ENCODE peak calls at places on chromosomes 1 and 21, in nine cellular contexts. Y is NCI-H774, J is hepatocyte, K is SIG-M5, M is LoVo, S is HS-5, D is GM12892, R is bronchial epithelial cell, U is kidney tubule cell. X is an unnamed sample.

GRCh38 chr1:100009458-100009857 is 39.7 kb downstream of the SLC35A3 start:
- DNase-seq in Y (no peak), S (peak), K (no peak), J (no peak), R (peak), M (no peak), U (peak), D (no peak), X (no peak)

GRCh38 chr1:55369474-55369873 is 154.3 kb upstream of the USP24 start:
- DNase-seq in Y (no peak), S (no peak), R (peak), D (no peak), U (no peak), K (no peak), J (no peak), M (no peak), X (no peak)

GRCh38 chr1:111274653-111275052 is 16.0 kb upstream of the CHIA start:
- DNase-seq in J (no peak), M (no peak), D (no peak), K (no peak), R (no peak), U (no peak), Y (no peak), S (no peak), X (no peak)

GRCh38 chr1:206062464-206062863 is 9.5 kb downstream of the RHEX start:
- DNase-seq in M (no peak), U (no peak), J (no peak), D (no peak), Y (no peak), K (no peak), R (no peak), S (no peak), X (no peak)

GRCh38 chr1:115365738-115366137 is 27.7 kb upstream of the NGF start:
- DNase-seq in J (no peak), M (no peak), R (no peak), U (no peak), S (no peak), Y (no peak), K (no peak), D (no peak), X (no peak)

GRCh38 chr1:9343269-9343668 is 50.6 kb downstream of the SPSB1 start:
- DNase-seq in U (no peak), Y (no peak), J (no peak), K (no peak), D (no peak), R (no peak), M (no peak), S (no peak), X (no peak)

GRCh38 chr1:40820911-40821693 is 37.5 kb downstream of the KCNQ4 start:
- DNase-seq in D (no peak), J (no peak), K (no peak), R (no peak), S (no peak), U (no peak), M (no peak), Y (peak), X (no peak)

GRCh38 chr1:235442788-235443429 is 61.3 kb downstream of the B3GALNT2 start:
- DNase-seq in J (no peak), S (peak), U (peak), D (no peak), Y (no peak), M (peak), K (no peak), R (peak), X (no peak)

GRCh38 chr1:172699695-172700094 is 40.8 kb downstream of the FASLG start:
- DNase-seq in U (no peak), S (no peak), D (no peak), R (no peak), M (no peak), K (no peak), J (no peak), Y (no peak), X (peak)

GRCh38 chr1:172556461-172556860 is 23.5 kb downstream of the SUCO start:
- DNase-seq in K (no peak), R (no peak), M (no peak), J (no peak), D (no peak), Y (no peak), S (no peak), U (no peak), X (no peak)

GRCh38 chr1:212721388-212722247 is 22.0 kb upstream of the BATF3 start:
- DNase-seq in U (peak), M (peak), S (peak), J (peak), Y (no peak), R (peak), K (no peak), D (no peak), X (peak)

GRCh38 chr1:59506952-59507351 is 210.1 kb downstream of the FGGY start:
- DNase-seq in D (no peak), S (no peak), K (peak), J (no peak), Y (no peak), R (peak), U (peak), M (no peak), X (no peak)

GRCh38 chr21:38333290-38334272 is 76.8 kb downstream of the KCNJ15 start:
- DNase-seq in K (no peak), Y (no peak), U (no peak), J (no peak), R (no peak), D (no peak), S (no peak), M (no peak), X (no peak)

GRCh38 chr1:230877139-230877923 is 9.0 kb upstream of the C1orf198 start:
- DNase-seq in U (no peak), K (no peak), D (no peak), R (peak), M (no peak), S (no peak), J (no peak), Y (no peak), X (no peak)

GRCh38 chr1:95028954-95029353 is 43.8 kb downstream of the ALG14 start:
- DNase-seq in S (no peak), J (no peak), U (no peak), K (no peak), D (no peak), M (no peak), R (no peak), Y (no peak), X (no peak)

GRCh38 chr1:110610084-110610483 is 3.9 kb upstream of the KCNA2 start:
- DNase-seq in U (no peak), K (no peak), D (no peak), J (no peak), Y (no peak), R (no peak), S (no peak), M (no peak), X (no peak)

GRCh38 chr1:59549903-59550302 is 253.0 kb downstream of the FGGY start:
- DNase-seq in M (no peak), D (no peak), S (no peak), R (peak), Y (no peak), J (peak), U (no peak), K (peak), X (no peak)

GRCh38 chr1:85465099-85465790 is at the start of gene DDAH1:
- DNase-seq in J (peak), U (peak), S (no peak), R (no peak), Y (peak), D (peak), K (no peak), M (peak), X (no peak)

GRCh38 chr1:41277371-41277994 is 35.4 kb upstream of the SCMH1 start:
- DNase-seq in U (peak), R (no peak), K (no peak), J (no peak), D (no peak), S (no peak), Y (no peak), M (no peak), X (no peak)

GRCh38 chr1:22217811-22218460 is 75.0 kb upstream of the WNT4 start:
- DNase-seq in R (no peak), U (no peak), Y (no peak), K (no peak), M (no peak), J (no peak), S (no peak), D (no peak), X (no peak)

GRCh38 chr1:41888756-41889155 is 30.0 kb downstream of the HIVEP3 start:
- DNase-seq in D (no peak), M (no peak), S (no peak), U (no peak), K (no peak), R (no peak), J (no peak), Y (no peak), X (no peak)

GRCh38 chr21:27570306-27570868 is 603.5 kb upstream of the ADAMTS5 start:
- DNase-seq in U (peak), M (no peak), S (peak), R (peak), Y (no peak), D (no peak), J (peak), K (no peak), X (no peak)

GRCh38 chr21:39561128-39561527 is 51.6 kb upstream of the B3GALT5 start:
- DNase-seq in D (no peak), R (no peak), J (peak), K (no peak), Y (no peak), M (no peak), S (no peak), U (no peak), X (no peak)

GRCh38 chr1:203183828-203184227 is 2.7 kb downstream of the CHI3L1 start:
- DNase-seq in J (no peak), D (no peak), Y (no peak), M (no peak), R (no peak), K (no peak), U (no peak), S (no peak), X (no peak)

GRCh38 chr1:230128569-230129269 is 61.7 kb downstream of the GALNT2 start:
- DNase-seq in K (no peak), S (no peak), J (no peak), U (no peak), M (no peak), Y (no peak), R (no peak), D (no peak), X (no peak)

GRCh38 chr1:54927475-54928240 is 40.7 kb upstream of the DHCR24 start:
- DNase-seq in R (peak), Y (no peak), D (no peak), S (no peak), U (peak), J (peak), M (no peak), K (no peak), X (no peak)

GRCh38 chr1:191866155-191866554 is 292.1 kb upstream of the RGS18 start:
- DNase-seq in U (no peak), R (no peak), K (no peak), S (no peak), Y (no peak), J (no peak), M (no peak), D (no peak), X (no peak)

GRCh38 chr1:180358649-180359048 is 128.6 kb downstream of the LHX4 start:
- DNase-seq in S (no peak), J (peak), M (no peak), D (no peak), Y (peak), K (no peak), R (no peak), U (no peak), X (no peak)

GRCh38 chr1:182629674-182630073 is 25.5 kb upstream of the RGS16 start:
- DNase-seq in M (no peak), S (no peak), D (no peak), J (no peak), K (no peak), U (no peak), R (no peak), Y (no peak), X (peak)

GRCh38 chr1:197649188-197649587 is 126.1 kb downstream of the DENND1B start:
- DNase-seq in D (no peak), U (no peak), J (no peak), S (no peak), R (no peak), M (no peak), K (no peak), Y (no peak), X (no peak)

GRCh38 chr1:1540015-1540816 is at the start of gene TMEM240:
- DNase-seq in J (peak), K (no peak), D (no peak), R (no peak), U (peak), M (no peak), S (no peak), Y (no peak), X (peak)

GRCh38 chr1:8217011-8217711 is 100.8 kb upstream of the SLC45A1 start:
- DNase-seq in U (peak), D (no peak), K (no peak), M (no peak), S (no peak), R (no peak), Y (no peak), J (peak), X (no peak)

GRCh38 chr1:7302873-7303272 is 468.2 kb upstream of the VAMP3 start:
- DNase-seq in K (no peak), R (peak), D (no peak), J (no peak), U (peak), S (no peak), M (no peak), Y (no peak), X (no peak)

GRCh38 chr1:208681878-208682663 is 437.9 kb upstream of the PLXNA2 start:
- DNase-seq in U (no peak), J (no peak), R (no peak), S (no peak), Y (no peak), D (no peak), M (no peak), K (no peak), X (no peak)

GRCh38 chr1:56135864-56136147 is 443.6 kb downstream of the PLPP3 start:
- DNase-seq in D (no peak), U (no peak), J (no peak), M (no peak), R (no peak), S (no peak), Y (no peak), K (no peak), X (no peak)

GRCh38 chr1:11316701-11317100 is 43.7 kb downstream of the UBIAD1 start:
- DNase-seq in U (peak), M (no peak), Y (no peak), D (no peak), K (no peak), S (no peak), J (no peak), R (peak), X (no peak)

X was measured in stimulated activated naive CD4-positive, alpha-beta T cell treated with Interleukin-2 at 50 U/mL for 16 hours.